ENCODE peak calls at places on chromosomes 7 and 10, in five cellular contexts. Z is SK-MEL-5; O is NCI-H1417; X is lower lobe of right lung; M is effector memory CD8-positive, alpha-beta T cell. V is an unnamed sample.

GRCh38 chr10:63114031-63114814 is 18.9 kb upstream of the NRBF2 start:
- DNase-seq in Z (no peak), M (no peak), O (no peak), X (peak), V (no peak)

GRCh38 chr10:123993534-123994416 is 99.6 kb downstream of the CHST15 start:
- DNase-seq in M (no peak), Z (no peak), X (no peak), O (no peak), V (no peak)

GRCh38 chr10:60735244-60735643 is 43.0 kb upstream of the CDK1 start:
- DNase-seq in M (no peak), Z (no peak), X (no peak), O (peak), V (no peak)

GRCh38 chr10:44974628-44975431 is 3.8 kb downstream of the DEPP1 start:
- DNase-seq in O (peak), M (peak), Z (peak), X (peak), V (peak)

GRCh38 chr10:127145173-127145572 is 51.2 kb downstream of the INSYN2A start:
- DNase-seq in M (no peak), X (no peak), O (no peak), Z (no peak), V (no peak)

GRCh38 chr7:27112960-27113949 is 10.8 kb upstream of the HOXA2 start:
- DNase-seq in X (peak), Z (peak), M (no peak), O (peak), V (no peak)

GRCh38 chr7:27183682-27184341 is 1.2 kb downstream of the HOXA11 start:
- DNase-seq in X (no peak), Z (no peak), O (peak), M (no peak), V (no peak)

GRCh38 chr7:64877714-64878610 is 25.1 kb upstream of the ZNF273 start:
- DNase-seq in M (no peak), Z (no peak), O (no peak), X (no peak), V (no peak)

GRCh38 chr7:2051708-2052656 is 180.8 kb downstream of the MAD1L1 start:
- DNase-seq in O (peak), M (no peak), X (no peak), Z (no peak), V (no peak)

GRCh38 chr10:74825033-74825370 is 1.4 kb upstream of the KAT6B start:
- DNase-seq in X (peak), M (no peak), O (peak), Z (no peak), V (no peak)

GRCh38 chr10:49325916-49326783 is 27.2 kb downstream of the C10orf71 start:
- DNase-seq in X (no peak), O (no peak), Z (no peak), M (no peak), V (no peak)

GRCh38 chr7:132680590-132680989 is 104.3 kb upstream of the PLXNA4 start:
- DNase-seq in M (no peak), O (no peak), X (no peak), Z (no peak), V (no peak)

GRCh38 chr10:7795605-7796004 is 7.6 kb downstream of the ATP5F1C start:
- DNase-seq in Z (no peak), M (no peak), O (no peak), X (no peak), V (no peak)

GRCh38 chr7:138716889-138717288 is 15.7 kb upstream of the SVOPL start:
- DNase-seq in Z (no peak), O (no peak), X (no peak), M (no peak), V (no peak)

GRCh38 chr7:26534649-26535482 is 243.2 kb downstream of the SNX10 start:
- DNase-seq in Z (no peak), O (peak), M (no peak), X (no peak), V (no peak)

GRCh38 chr10:22491931-22492615 is 146.8 kb downstream of the SPAG6 start:
- DNase-seq in O (no peak), M (peak), X (no peak), Z (no peak), V (no peak)

GRCh38 chr7:98826811-98827231 is 43.0 kb downstream of the TMEM130 start:
- DNase-seq in Z (no peak), O (no peak), X (no peak), M (no peak), V (peak)

GRCh38 chr10:118835682-118836326 is 81.0 kb upstream of the CACUL1 start:
- DNase-seq in Z (no peak), X (no peak), O (peak), M (no peak), V (peak)

V was measured in pons.